ENCODE peak calls at places on chromosomes 13 and 19, in seven cellular contexts. I is lower lobe of right lung, O is uterus, U is left ventricle myocardium inferior, L is upper lobe of left lung, Q is tibial nerve, T is mucosa of descending colon. C is an unnamed sample.

GRCh38 chr19:34232566-34233481 is 21.5 kb upstream of the GARRE1 start:
- DNase-seq in I (peak; percentile 59), O (peak; percentile 30), U (peak; percentile 53), L (no peak), Q (peak; percentile 19), T (peak; percentile 33), C (no peak)

GRCh38 chr19:14470031-14470876 is 4.9 kb downstream of the PTGER1 start:
- DNase-seq in I (no peak), O (no peak), U (no peak), L (no peak), Q (no peak), T (no peak), C (no peak)

GRCh38 chr19:15123900-15124299 is 16.7 kb downstream of the SYDE1 start:
- DNase-seq in I (peak; percentile 53), O (peak; percentile 37), U (peak; percentile 85), L (no peak), Q (no peak), T (peak; percentile 61), C (no peak)

GRCh38 chr19:29467824-29468401 is 57.9 kb upstream of the VSTM2B start:
- DNase-seq in I (no peak), O (no peak), U (no peak), L (no peak), Q (no peak), T (no peak), C (no peak)

GRCh38 chr13:30301827-30302226 is 5.5 kb downstream of the KATNAL1 start:
- DNase-seq in I (no peak), O (no peak), U (no peak), L (no peak), Q (no peak), T (no peak), C (no peak)

GRCh38 chr19:49061000-49061399 is 3.5 kb upstream of the CGB7 start:
- DNase-seq in I (no peak), O (no peak), U (no peak), L (no peak), Q (no peak), T (no peak), C (no peak)

GRCh38 chr13:88136098-88136790 is 465.1 kb downstream of the SLITRK5 start:
- DNase-seq in I (no peak), O (no peak), U (no peak), L (peak; percentile 52), Q (no peak), T (no peak), C (no peak)

GRCh38 chr13:49444517-49445395 is 682 bp downstream of the SETDB2 start:
- DNase-seq in I (no peak), O (no peak), U (no peak), L (no peak), Q (peak; percentile 73), T (no peak), C (no peak)

GRCh38 chr19:14763497-14764145 is 14.7 kb downstream of the ADGRE2 start:
- DNase-seq in I (no peak), O (no peak), U (no peak), L (no peak), Q (no peak), T (no peak), C (no peak)

GRCh38 chr19:46967578-46968018 is 52.0 kb upstream of the NPAS1 start:
- DNase-seq in I (peak; percentile 52), O (peak; percentile 39), U (peak; percentile 88), L (no peak), Q (peak; percentile 60), T (peak; percentile 75), C (peak; percentile 72)

GRCh38 chr13:85729296-85729695 is 69.9 kb downstream of the SLITRK6 start:
- DNase-seq in I (no peak), O (no peak), U (no peak), L (no peak), Q (no peak), T (no peak), C (no peak)

GRCh38 chr13:80037505-80037888 is 303.4 kb downstream of the SPRY2 start:
- DNase-seq in I (no peak), O (no peak), U (no peak), L (no peak), Q (no peak), T (no peak), C (no peak)

GRCh38 chr19:52190679-52191293 is 934 bp downstream of the PPP2R1A start:
- DNase-seq in I (peak; percentile 55), O (peak; percentile 21), U (no peak), L (peak; percentile 48), Q (no peak), T (peak; percentile 67), C (peak; percentile 70)

GRCh38 chr13:106322628-106323027 is 212.8 kb downstream of the EFNB2 start:
- DNase-seq in I (no peak), O (no peak), U (no peak), L (peak; percentile 10), Q (no peak), T (no peak), C (no peak)

GRCh38 chr19:40320558-40320935 is 27.6 kb downstream of the C19orf47 start:
- DNase-seq in I (no peak), O (no peak), U (no peak), L (no peak), Q (no peak), T (no peak), C (peak; percentile 33)
- H3K36me3 ChIP-seq in I (peaks cover 62% of the 10 kb centered on the region), O (no peaks in the 10 kb centered on the region), U (peaks cover 64% of the 10 kb centered on the region), L (peaks cover 69% of the 10 kb centered on the region), Q (no peaks in the 10 kb centered on the region), T (no peaks in the 10 kb centered on the region), C (peaks cover 52% of the 10 kb centered on the region)

GRCh38 chr13:26213345-26213744 is 8.8 kb downstream of the RNF6 start:
- DNase-seq in I (no peak), O (no peak), U (no peak), L (no peak), Q (no peak), T (no peak), C (no peak)

GRCh38 chr13:26213982-26214381 is 8.1 kb downstream of the RNF6 start:
- DNase-seq in I (no peak), O (no peak), U (no peak), L (no peak), Q (no peak), T (no peak), C (no peak)

GRCh38 chr13:26220575-26220974 is 1.5 kb downstream of the RNF6 start:
- DNase-seq in I (no peak), O (no peak), U (no peak), L (no peak), Q (no peak), T (no peak), C (no peak)

GRCh38 chr13:26219726-26220125 is 2.4 kb downstream of the RNF6 start:
- DNase-seq in I (no peak), O (no peak), U (no peak), L (no peak), Q (no peak), T (no peak), C (no peak)

DNA sequence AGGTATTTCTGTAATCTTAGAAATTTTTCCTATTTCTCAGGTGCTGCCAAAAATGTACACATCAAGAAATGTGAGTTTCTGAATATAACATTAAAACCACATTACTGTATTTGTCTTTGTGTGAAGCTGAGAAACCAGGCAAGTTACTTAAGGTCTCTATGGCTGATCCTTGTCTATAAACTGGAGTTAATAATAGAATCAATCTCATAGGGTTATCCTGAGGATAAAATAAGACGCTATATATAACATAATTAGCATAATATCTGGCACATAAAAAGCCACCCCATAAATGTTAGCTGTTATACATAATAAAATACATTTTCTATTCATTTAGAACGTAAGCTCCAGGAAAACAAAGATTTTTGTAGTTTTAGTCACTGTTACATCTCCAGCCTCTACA is 6.1 kb downstream of the RNF6 start:
- DNase-seq in I (no peak), O (no peak), U (no peak), L (no peak), Q (no peak), T (no peak), C (no peak)
- H3K36me3 ChIP-seq in I (peaks cover 89% of the 10 kb centered on the region), O (no peaks in the 10 kb centered on the region), U (peaks cover 86% of the 10 kb centered on the region), L (peaks cover 74% of the 10 kb centered on the region), Q (no peaks in the 10 kb centered on the region), T (peaks cover 20% of the 10 kb centered on the region), C (peaks cover 90% of the 10 kb centered on the region)

GRCh38 chr19:55695511-55696290 is 20.7 kb downstream of the EPN1 start:
- DNase-seq in I (peak; percentile 38), O (no peak), U (peak; percentile 11), L (peak; percentile 65), Q (no peak), T (no peak), C (peak; percentile 42)
- H3K36me3 ChIP-seq in I (peaks cover 91% of the 10 kb centered on the region), O (no peaks in the 10 kb centered on the region), U (peaks cover 88% of the 10 kb centered on the region), L (peaks cover 75% of the 10 kb centered on the region), Q (no peaks in the 10 kb centered on the region), T (no peaks in the 10 kb centered on the region), C (peaks cover 69% of the 10 kb centered on the region)

GRCh38 chr13:96426160-96426559 is 336.3 kb downstream of the HS6ST3 start:
- DNase-seq in I (no peak), O (no peak), U (no peak), L (no peak), Q (no peak), T (no peak), C (no peak)
- H3K36me3 ChIP-seq in I (no peaks in the 10 kb centered on the region), O (no peaks in the 10 kb centered on the region), U (no peaks in the 10 kb centered on the region), L (no peaks in the 10 kb centered on the region), Q (no peaks in the 10 kb centered on the region), T (no peaks in the 10 kb centered on the region), C (no peaks in the 10 kb centered on the region)